ENCODE peak calls at places on chromosomes 11 and 22, in seven cellular contexts. O is tibial nerve, F is activated B cell treated with CpG ODN at 0.5 μM for 24 hours, C is cardiac muscle cell, A is AG09319, U is astrocyte of the spinal cord, E is neural progenitor cell. N is an unnamed sample.
A peak's percentile ranks its signal among the peaks of the same experiment; 100 is the strongest.

GRCh38 chr22:43443072-43443471 is 31.3 kb downstream of the MPPED1 start:
- DNase-seq in O (no peak), F (no peak), C (no peak), A (no peak), U (no peak), E (no peak), N (no peak)

GRCh38 chr11:99234534-99234933 is 213.8 kb downstream of the CNTN5 start:
- DNase-seq in O (no peak), F (no peak), C (no peak), A (no peak), U (no peak), E (no peak), N (no peak)

GRCh38 chr22:39360674-39361413 is 11.1 kb downstream of the SYNGR1 start:
- DNase-seq in O (no peak), F (no peak), C (no peak), A (no peak), U (peak; percentile 22), E (peak; percentile 41), N (peak; percentile 36)

GRCh38 chr22:23132376-23133091 is 9.3 kb downstream of the RSPH14 start:
- DNase-seq in O (no peak), F (no peak), C (no peak), A (no peak), U (no peak), E (no peak), N (no peak)

GRCh38 chr11:104343578-104343977 is 179.6 kb upstream of the PDGFD start:
- DNase-seq in O (no peak), F (no peak), C (peak; percentile 6), A (no peak), U (no peak), E (peak; percentile 27), N (no peak)

GRCh38 chr11:97683733-97684132 is 1293.9 kb downstream of the JRKL start:
- DNase-seq in O (no peak), F (no peak), C (no peak), A (no peak), U (no peak), E (peak; percentile 23), N (no peak)

GRCh38 chr11:93474122-93474521 is 69.1 kb downstream of the SMCO4 start:
- DNase-seq in O (no peak), F (no peak), C (peak; percentile 48), A (no peak), U (no peak), E (no peak), N (no peak)

GRCh38 chr11:58928082-58928574 is 11.2 kb upstream of the GLYATL1 start:
- DNase-seq in O (no peak), F (no peak), C (no peak), A (no peak), U (no peak), E (peak; percentile 50), N (no peak)

GRCh38 chr11:47950396-47950795 is 30.0 kb upstream of the PTPRJ start:
- DNase-seq in O (no peak), F (peak; percentile 47), C (no peak), A (no peak), U (peak; percentile 69), E (no peak), N (no peak)

GRCh38 chr22:20211997-20212753 is 55.9 kb downstream of the RTN4R start:
- DNase-seq in O (peak; percentile 29), F (no peak), C (no peak), A (no peak), U (no peak), E (no peak), N (no peak)

GRCh38 chr22:44221710-44222475 is 41.2 kb downstream of the PARVG start:
- DNase-seq in O (no peak), F (no peak), C (no peak), A (no peak), U (no peak), E (no peak), N (no peak)

GRCh38 chr11:132977241-132977640 is 555.1 kb downstream of the OPCML start:
- DNase-seq in O (no peak), F (no peak), C (no peak), A (no peak), U (no peak), E (no peak), N (no peak)

GRCh38 chr11:124879229-124879998 is 14.2 kb downstream of the ROBO3 start:
- DNase-seq in O (no peak), F (no peak), C (no peak), A (no peak), U (no peak), E (no peak), N (no peak)

GRCh38 chr11:114111369-114112042 is 52.0 kb downstream of the ZBTB16 start:
- DNase-seq in O (no peak), F (no peak), C (no peak), A (no peak), U (peak; percentile 93), E (no peak), N (peak; percentile 76)

GRCh38 chr22:32499666-32500065 is 25.1 kb downstream of the FBXO7 start:
- DNase-seq in O (no peak), F (no peak), C (no peak), A (peak; percentile 4), U (no peak), E (no peak), N (no peak)

GRCh38 chr11:108961095-108961494 is 296.2 kb downstream of the DDX10 start:
- DNase-seq in O (no peak), F (no peak), C (no peak), A (no peak), U (no peak), E (no peak), N (no peak)

GRCh38 chr11:68596231-68596630 is 88.1 kb upstream of the GAL start:
- DNase-seq in O (no peak), F (no peak), C (no peak), A (no peak), U (no peak), E (no peak), N (no peak)

GRCh38 chr11:123064268-123064657 is 2.3 kb upstream of the HSPA8 start:
- DNase-seq in O (no peak), F (no peak), C (no peak), A (no peak), U (no peak), E (no peak), N (no peak)

GRCh38 chr11:123062158-123062891 is 389 bp upstream of the HSPA8 start:
- DNase-seq in O (peak; percentile 98), F (peak; percentile 98), C (peak; percentile 99), A (peak; percentile 100), U (peak; percentile 100), E (peak; percentile 98), N (peak; percentile 99)

GRCh38 chr11:123061403-123062157 is at the start of gene HSPA8:
- DNase-seq in O (peak; percentile 53), F (no peak), C (peak; percentile 50), A (no peak), U (peak; percentile 49), E (peak; percentile 54), N (no peak)

GRCh38 chr11:123063396-123064267 is 1.7 kb upstream of the HSPA8 start:
- DNase-seq in O (no peak), F (no peak), C (no peak), A (no peak), U (peak; percentile 78), E (no peak), N (peak; percentile 29)

DNA sequence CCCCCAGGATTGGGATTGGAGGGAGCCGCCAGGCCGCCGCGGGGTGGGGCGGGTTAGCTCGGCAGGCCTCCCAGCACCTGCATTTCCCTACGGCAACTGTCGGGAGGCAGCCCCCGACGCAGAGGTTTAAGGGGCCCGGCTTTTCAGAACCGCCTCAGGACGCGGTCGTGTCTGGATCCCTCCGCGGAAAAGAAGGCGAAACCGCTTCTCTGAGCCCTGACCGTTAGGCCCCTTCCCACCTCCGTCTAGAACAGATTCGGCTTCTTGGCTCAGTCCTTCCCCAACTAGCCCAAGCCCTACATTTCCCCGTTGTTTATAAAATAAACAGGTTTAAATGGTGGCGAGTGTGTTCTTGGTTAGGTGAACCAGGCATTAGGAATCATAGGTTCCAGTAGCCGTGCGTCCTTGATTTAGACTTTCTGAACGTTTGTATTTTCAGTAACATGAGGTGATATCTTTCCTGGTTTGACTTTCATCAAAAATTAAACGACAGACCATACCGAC is 1.0 kb upstream of the HSPA8 start:
- DNase-seq in O (no peak), F (no peak), C (peak; percentile 52), A (no peak), U (no peak), E (no peak), N (no peak)
- TF ChIP-seq CTCF in O (no peak), F (no peak), C (no peak), A (no peak), U (no peak), E (no peak), N (no peak)

DNA sequence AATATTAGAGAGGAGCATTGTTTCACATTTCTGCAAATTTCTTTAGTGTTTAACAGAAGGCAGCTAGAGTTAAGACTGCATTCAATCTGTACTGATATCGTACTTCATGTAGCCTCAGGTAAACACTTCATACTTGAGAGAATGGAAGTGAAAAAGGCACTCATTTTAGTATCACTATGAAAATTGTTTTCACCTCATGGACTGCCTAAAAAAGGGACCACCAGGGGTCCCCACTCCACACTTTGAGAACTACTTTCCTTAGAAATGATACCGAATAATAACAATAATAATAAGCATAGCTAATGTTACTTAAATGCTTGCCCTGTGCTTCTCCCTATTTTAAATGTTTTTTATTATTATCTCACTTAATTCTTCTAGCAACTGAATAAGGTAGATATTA is 95.1 kb downstream of the BLID start:
- DNase-seq in O (no peak), F (no peak), C (peak; percentile 30), A (no peak), U (no peak), E (no peak), N (no peak)
- TF ChIP-seq CTCF in O (peak; percentile 37), F (no peak), C (peak; percentile 59), A (peak; percentile 36), U (peak; percentile 60), E (peak; percentile 57), N (peak; percentile 59)

GRCh38 chr11:33132510-33132909 is 28.8 kb downstream of the CSTF3 start:
- DNase-seq in O (no peak), F (no peak), C (no peak), A (no peak), U (no peak), E (no peak), N (no peak)

GRCh38 chr11:33135216-33135615 is 26.1 kb downstream of the CSTF3 start:
- DNase-seq in O (no peak), F (no peak), C (peak; percentile 42), A (peak; percentile 40), U (peak; percentile 68), E (no peak), N (peak; percentile 45)

GRCh38 chr11:33133761-33134160 is 27.5 kb downstream of the CSTF3 start:
- DNase-seq in O (no peak), F (no peak), C (no peak), A (no peak), U (no peak), E (no peak), N (no peak)

GRCh38 chr11:33135768-33136443 is 25.4 kb downstream of the CSTF3 start:
- DNase-seq in O (no peak), F (no peak), C (no peak), A (no peak), U (no peak), E (no peak), N (no peak)
- TF ChIP-seq CTCF in O (no peak), F (no peak), C (no peak), A (no peak), U (no peak), E (no peak), N (no peak)

DNA sequence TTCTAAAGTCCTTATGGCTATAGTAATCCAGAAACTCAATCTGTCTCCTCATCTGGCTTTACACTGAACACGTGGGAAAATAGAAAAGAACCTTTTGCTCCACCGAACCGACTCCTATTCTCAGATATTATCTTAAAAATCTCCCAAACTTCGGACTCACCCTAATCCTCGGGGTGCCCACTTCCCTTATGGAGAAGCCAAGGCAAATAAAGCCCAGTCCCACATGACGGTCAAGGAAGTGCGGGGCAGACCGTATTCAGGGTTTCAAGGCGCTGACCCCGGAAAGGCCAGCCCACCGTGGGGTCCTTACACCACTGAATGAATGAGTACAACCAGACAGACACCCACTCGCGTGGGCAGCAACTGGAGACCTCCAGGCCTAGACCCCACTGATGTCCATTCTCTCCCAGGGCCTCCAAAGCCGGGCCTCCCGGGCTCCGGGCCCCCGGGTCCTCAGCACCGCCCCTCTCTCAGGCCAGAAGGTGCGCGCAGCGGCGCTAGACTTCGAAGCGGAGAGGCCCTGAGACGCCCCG is 492 bp downstream of the NUP98 start:
- DNase-seq in O (no peak), F (no peak), C (peak; percentile 83), A (no peak), U (no peak), E (no peak), N (no peak)
- TF ChIP-seq CTCF in O (no peak), F (no peak), C (no peak), A (no peak), U (no peak), E (no peak), N (peak; percentile 2)